ENCODE peak calls at places on chromosomes 16 and 17, in five cellular contexts. One of them, this sample, is unnamed.

GRCh38 chr17:79993390-79994221 is 42.1 kb downstream of the TBC1D16 start:
- DNase-seq in GM13976: no peak
- DNase-seq in tibial artery: peak; percentile 72
- DNase-seq in Caco-2: peak; percentile 98
- DNase-seq in choroid plexus epithelial cell: peak; percentile 98
- DNase-seq in this sample: peak; percentile 97

GRCh38 chr16:20918486-20919239 is 18.1 kb downstream of the LYRM1 start:
- DNase-seq in GM13976: no peak
- DNase-seq in choroid plexus epithelial cell: peak; percentile 73
- DNase-seq in tibial artery: no peak
- DNase-seq in Caco-2: no peak
- DNase-seq in this sample: peak; percentile 77

GRCh38 chr17:82592751-82593589 is 55.3 kb downstream of the WDR45B start:
- DNase-seq in GM13976: no peak
- DNase-seq in Caco-2: no peak
- DNase-seq in choroid plexus epithelial cell: peak; percentile 81
- DNase-seq in tibial artery: peak; percentile 71
- DNase-seq in this sample: peak; percentile 81

GRCh38 chr16:50599494-50599893 is 51.3 kb downstream of the NKD1 start:
- DNase-seq in tibial artery: no peak
- DNase-seq in choroid plexus epithelial cell: no peak
- DNase-seq in Caco-2: no peak
- DNase-seq in GM13976: no peak
- DNase-seq in this sample: no peak

GRCh38 chr16:11056090-11056988 is 112.0 kb downstream of the CLEC16A start:
- DNase-seq in GM13976: no peak
- DNase-seq in Caco-2: no peak
- DNase-seq in choroid plexus epithelial cell: peak; percentile 63
- DNase-seq in tibial artery: no peak
- DNase-seq in this sample: no peak

GRCh38 chr17:42282478-42283080 is 5.7 kb upstream of the STAT5A start:
- DNase-seq in choroid plexus epithelial cell: no peak
- DNase-seq in Caco-2: no peak
- DNase-seq in GM13976: no peak
- DNase-seq in tibial artery: no peak
- DNase-seq in this sample: no peak

GRCh38 chr17:41505836-41506767 is 690 bp upstream of the KRT13 start:
- DNase-seq in choroid plexus epithelial cell: no peak
- DNase-seq in tibial artery: no peak
- DNase-seq in Caco-2: no peak
- DNase-seq in GM13976: no peak
- DNase-seq in this sample: no peak

GRCh38 chr17:6857904-6858303 is 26.4 kb upstream of the TEKT1 start:
- DNase-seq in choroid plexus epithelial cell: no peak
- DNase-seq in Caco-2: no peak
- DNase-seq in tibial artery: no peak
- DNase-seq in GM13976: no peak
- DNase-seq in this sample: no peak

GRCh38 chr16:87426423-87427215 is 34.5 kb downstream of the MAP1LC3B start:
- DNase-seq in choroid plexus epithelial cell: no peak
- DNase-seq in Caco-2: no peak
- DNase-seq in GM13976: no peak
- DNase-seq in tibial artery: no peak
- DNase-seq in this sample: no peak

DNA sequence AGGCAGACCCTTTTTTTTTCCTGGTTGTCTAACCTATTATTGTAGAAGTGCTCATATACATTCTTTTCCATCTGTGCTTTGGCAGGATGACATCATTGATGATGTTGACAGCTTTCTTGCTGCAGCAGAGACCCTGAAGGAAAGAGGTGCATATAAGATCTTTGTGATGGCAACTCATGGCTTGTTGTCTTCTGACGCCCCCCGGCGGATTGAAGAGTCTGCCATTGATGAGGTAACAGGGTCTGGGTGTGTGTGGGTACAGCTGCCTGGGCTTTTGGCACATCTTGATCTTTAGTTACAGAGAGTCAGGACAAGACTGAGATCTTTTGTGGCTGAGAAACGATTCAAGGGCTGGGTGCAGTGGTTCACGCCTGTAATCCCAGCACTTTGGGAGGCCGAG is 23.2 kb upstream of the SLC5A10 start:
- DNase-seq in tibial artery: no peak
- DNase-seq in choroid plexus epithelial cell: no peak
- DNase-seq in Caco-2: no peak
- DNase-seq in GM13976: no peak
- DNase-seq in this sample: no peak
- TF ChIP-seq CTCF in tibial artery: no peak
- TF ChIP-seq CTCF in choroid plexus epithelial cell: no peak
- TF ChIP-seq CTCF in Caco-2: no peak
- TF ChIP-seq CTCF in GM13976: no peak
- TF ChIP-seq CTCF in this sample: no peak

GRCh38 chr17:81200695-81201580 is 21.8 kb downstream of the CEP131 start:
- DNase-seq in GM13976: peak; percentile 77
- DNase-seq in tibial artery: peak; percentile 51
- DNase-seq in Caco-2: peak; percentile 75
- DNase-seq in choroid plexus epithelial cell: peak; percentile 89
- DNase-seq in this sample: peak; percentile 63
- TF ChIP-seq CTCF in GM13976: no peak
- TF ChIP-seq CTCF in tibial artery: peak; percentile 54
- TF ChIP-seq CTCF in Caco-2: peak; percentile 75
- TF ChIP-seq CTCF in choroid plexus epithelial cell: peak; percentile 73
- TF ChIP-seq CTCF in this sample: peak; percentile 54

GRCh38 chr16:12341966-12342365 is 365.4 kb downstream of the SNX29 start:
- DNase-seq in choroid plexus epithelial cell: peak; percentile 12
- DNase-seq in GM13976: no peak
- DNase-seq in Caco-2: no peak
- DNase-seq in tibial artery: no peak
- DNase-seq in this sample: no peak

GRCh38 chr16:12343913-12344312 is 367.4 kb downstream of the SNX29 start:
- DNase-seq in tibial artery: no peak
- DNase-seq in GM13976: no peak
- DNase-seq in choroid plexus epithelial cell: no peak
- DNase-seq in Caco-2: no peak
- DNase-seq in this sample: no peak

GRCh38 chr16:12339686-12340085 is 363.2 kb downstream of the SNX29 start:
- DNase-seq in choroid plexus epithelial cell: no peak
- DNase-seq in GM13976: no peak
- DNase-seq in Caco-2: no peak
- DNase-seq in tibial artery: no peak
- DNase-seq in this sample: no peak

GRCh38 chr16:12340151-12340733 is 363.7 kb downstream of the SNX29 start:
- DNase-seq in GM13976: peak; percentile 49
- DNase-seq in choroid plexus epithelial cell: peak; percentile 46
- DNase-seq in Caco-2: peak; percentile 42
- DNase-seq in tibial artery: no peak
- DNase-seq in this sample: peak; percentile 54

DNA sequence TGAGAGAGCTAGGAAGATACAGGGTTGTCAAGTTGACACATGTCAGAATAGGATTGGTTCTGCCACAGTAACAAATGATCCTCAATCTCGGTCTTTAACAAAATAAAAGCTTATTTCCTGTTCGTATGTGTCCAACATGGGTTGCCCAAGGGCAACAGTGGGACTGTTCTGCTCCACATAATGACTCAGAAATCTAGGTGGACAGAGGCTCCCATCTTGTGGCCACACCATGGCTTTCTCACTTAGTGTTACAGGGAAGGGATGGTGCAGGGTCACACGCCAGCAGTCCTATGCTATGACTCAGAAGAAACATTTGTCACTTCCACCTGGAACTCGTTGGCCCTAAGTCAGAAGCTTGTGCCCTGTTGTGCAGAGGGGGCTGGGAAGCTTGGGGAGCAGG is 364.9 kb downstream of the SNX29 start:
- DNase-seq in Caco-2: no peak
- DNase-seq in choroid plexus epithelial cell: peak; percentile 28
- DNase-seq in tibial artery: no peak
- DNase-seq in GM13976: no peak
- DNase-seq in this sample: peak; percentile 48
- TF ChIP-seq CTCF in Caco-2: no peak
- TF ChIP-seq CTCF in choroid plexus epithelial cell: peak; percentile 7
- TF ChIP-seq CTCF in tibial artery: no peak
- TF ChIP-seq CTCF in GM13976: no peak
- TF ChIP-seq CTCF in this sample: peak; percentile 14

GRCh38 chr17:40443988-40444899 is 994 bp downstream of the IGFBP4 start:
- DNase-seq in tibial artery: no peak
- DNase-seq in GM13976: no peak
- DNase-seq in choroid plexus epithelial cell: peak; percentile 47
- DNase-seq in Caco-2: no peak
- DNase-seq in this sample: no peak
- TF ChIP-seq CTCF in tibial artery: peak; percentile 0
- TF ChIP-seq CTCF in GM13976: no peak
- TF ChIP-seq CTCF in choroid plexus epithelial cell: no peak
- TF ChIP-seq CTCF in Caco-2: no peak
- TF ChIP-seq CTCF in this sample: peak; percentile 6

This sample was measured in MCF 10A.